ENCODE peak calls at places on chromosomes 6 and 20, in seven cellular contexts. C is ACHN; M is NCI-H1417; E is left lung; X is stimulated activated CD8-positive, alpha-beta memory T cell treated with anti-CD3 and anti-CD28 coated beads, Interleukin-4, amount 100 ng/mL, for 4 hours; O is activated T-helper 1 cell treated with anti-CD3 and anti-CD28 coated beads, Interleukin-2, amount 50 U/mL, for 16 hours; R is EL. I is an unnamed sample.

GRCh38 chr6:109595998-109596397 is 95.0 kb downstream of the AK9 start:
- DNase-seq in X (no peak), E (no peak), R (peak), C (peak), O (no peak), M (peak), I (peak)

GRCh38 chr6:127503022-127503421 is 16.1 kb downstream of the MTCL3 start:
- DNase-seq in E (no peak), C (no peak), O (no peak), X (no peak), M (no peak), R (no peak), I (no peak)

GRCh38 chr6:142942805-142943227 is 2.2 kb downstream of the HIVEP2 start:
- DNase-seq in O (no peak), E (no peak), X (no peak), C (peak), M (peak), R (peak), I (no peak)

GRCh38 chr6:31851485-31851832 is 11.2 kb downstream of the NEU1 start:
- DNase-seq in C (peak), O (no peak), X (no peak), M (no peak), R (no peak), E (no peak), I (no peak)

GRCh38 chr6:99501762-99502161 is 13.5 kb downstream of the USP45 start:
- DNase-seq in X (no peak), R (peak), M (peak), C (no peak), O (no peak), E (no peak), I (no peak)

GRCh38 chr6:64996301-64996700 is 710.7 kb downstream of the EYS start:
- DNase-seq in C (no peak), X (no peak), E (no peak), M (no peak), R (no peak), O (no peak), I (no peak)

GRCh38 chr6:105452924-105453756 is 50.3 kb upstream of the PREP start:
- DNase-seq in O (no peak), M (no peak), R (no peak), C (no peak), E (no peak), X (peak), I (no peak)

GRCh38 chr6:16518265-16518664 is 243.0 kb downstream of the ATXN1 start:
- DNase-seq in R (no peak), M (no peak), X (no peak), E (peak), O (no peak), C (no peak), I (no peak)

GRCh38 chr6:21414065-21414464 is 179.5 kb upstream of the SOX4 start:
- DNase-seq in C (no peak), E (no peak), M (peak), O (no peak), X (no peak), R (no peak), I (no peak)

GRCh38 chr6:166500246-166500645 is 86.2 kb downstream of the RAMACL start:
- DNase-seq in R (no peak), O (no peak), E (no peak), C (no peak), M (no peak), X (no peak), I (no peak)

GRCh38 chr6:43250992-43251373 is 7.7 kb downstream of the TTBK1 start:
- DNase-seq in M (no peak), X (no peak), C (no peak), O (no peak), R (no peak), E (no peak), I (peak)

GRCh38 chr6:163415176-163415619 is 680 bp downstream of the QKI start:
- DNase-seq in C (no peak), M (peak), R (no peak), E (peak), O (no peak), X (no peak), I (no peak)

GRCh38 chr6:166691199-166691598 is 64.1 kb upstream of the RPS6KA2 start:
- DNase-seq in X (no peak), R (peak), O (no peak), E (no peak), C (peak), M (no peak), I (no peak)

GRCh38 chr6:149319413-149319812 is 1.9 kb downstream of the TAB2 start:
- DNase-seq in O (no peak), R (peak), C (peak), M (no peak), X (no peak), E (no peak), I (no peak)

GRCh38 chr20:15109494-15109893 is 772.1 kb upstream of the FLRT3 start:
- DNase-seq in O (no peak), E (no peak), C (no peak), X (no peak), R (no peak), M (no peak), I (no peak)

GRCh38 chr6:53313784-53314382 is 34.9 kb downstream of the ELOVL5 start:
- DNase-seq in R (peak), C (no peak), O (no peak), X (no peak), E (no peak), M (no peak), I (no peak)

GRCh38 chr6:53066059-53066406 is 829 bp downstream of the FBXO9 start:
- DNase-seq in M (peak), O (no peak), C (peak), R (peak), X (no peak), E (peak), I (no peak)

GRCh38 chr6:48535569-48535968 is 424.6 kb upstream of the PTCHD4 start:
- DNase-seq in R (peak), O (no peak), E (no peak), M (no peak), C (peak), X (no peak), I (no peak)

GRCh38 chr6:42783876-42784738 is 2.3 kb downstream of the BICRAL start:
- DNase-seq in R (no peak), X (no peak), M (no peak), E (no peak), C (peak), O (no peak), I (no peak)

GRCh38 chr6:164108092-164108491 is 693.6 kb downstream of the QKI start:
- DNase-seq in O (no peak), E (no peak), X (no peak), C (no peak), R (no peak), M (no peak), I (no peak)

GRCh38 chr6:167479967-167480653 is 155.2 kb downstream of the TTLL2 start:
- DNase-seq in M (no peak), R (no peak), C (no peak), X (no peak), E (no peak), O (no peak), I (no peak)

GRCh38 chr6:166201878-166202277 is 34.2 kb upstream of the TBXT start:
- DNase-seq in M (no peak), X (no peak), E (no peak), O (no peak), R (no peak), C (no peak), I (no peak)

GRCh38 chr6:7324520-7324919 is 11.5 kb upstream of the SSR1 start:
- DNase-seq in E (no peak), X (no peak), O (no peak), M (no peak), R (no peak), C (no peak), I (no peak)

GRCh38 chr6:2780109-2780730 is 15.0 kb downstream of the WRNIP1 start:
- DNase-seq in M (no peak), R (no peak), C (no peak), O (no peak), E (no peak), X (no peak), I (no peak)

GRCh38 chr6:130679684-130680083 is 147.5 kb upstream of the SMLR1 start:
- DNase-seq in M (no peak), R (no peak), C (no peak), E (no peak), X (no peak), O (no peak), I (no peak)

GRCh38 chr20:22055981-22056380 is 350.5 kb downstream of the PAX1 start:
- DNase-seq in X (no peak), E (no peak), C (no peak), O (no peak), R (no peak), M (no peak), I (no peak)

GRCh38 chr6:111601875-111602274 is 3.8 kb downstream of the TRAF3IP2 start:
- DNase-seq in E (no peak), R (peak), X (no peak), O (no peak), C (no peak), M (no peak), I (no peak)

GRCh38 chr20:48338717-48339116 is 489.1 kb downstream of the PREX1 start:
- DNase-seq in O (no peak), E (no peak), M (no peak), R (peak), X (no peak), C (peak), I (no peak)

GRCh38 chr6:33936911-33937310 is 133.1 kb upstream of the MLN start:
- DNase-seq in X (no peak), O (no peak), C (no peak), R (no peak), M (no peak), E (no peak), I (no peak)

GRCh38 chr6:160733045-160733646 is 31.1 kb downstream of the PLG start:
- DNase-seq in R (peak), X (no peak), C (peak), O (no peak), E (no peak), M (peak), I (no peak)

GRCh38 chr20:13338097-13338661 is 117.1 kb downstream of the ISM1 start:
- DNase-seq in E (no peak), C (no peak), M (no peak), R (no peak), X (no peak), O (no peak), I (no peak)

GRCh38 chr20:50146732-50147662 is 6.5 kb downstream of the PEDS1 start:
- DNase-seq in X (peak), M (no peak), O (peak), R (no peak), E (peak), C (no peak), I (no peak)

GRCh38 chr6:106155219-106155830 is 69.2 kb downstream of the PRDM1 start:
- DNase-seq in X (no peak), E (no peak), R (peak), C (no peak), O (no peak), M (no peak), I (no peak)

GRCh38 chr20:60420676-60421229 is 462.5 kb downstream of the CDH26 start:
- DNase-seq in X (no peak), M (no peak), R (no peak), C (no peak), O (no peak), E (no peak), I (no peak)